ENCODE peak calls at places on chromosomes 6 and 20, in six cellular contexts. T is GM12892, W is K562, B is SK-N-SH, O is H1, U is GM12891. Y is an unnamed sample.
A peak's percentile ranks its signal among the peaks of the same experiment; 100 is the strongest.

GRCh38 chr6:158801655-158802294 is 17.4 kb downstream of the EZR start:
- DNase-seq in T (no peak), W (no peak), B (no peak), O (no peak), U (no peak), Y (no peak)

GRCh38 chr20:34083137-34083536 is 28.9 kb downstream of the EIF2S2 start:
- DNase-seq in T (no peak), W (peak; percentile 68), B (no peak), O (no peak), U (no peak), Y (no peak)

GRCh38 chr6:12103158-12103557 is 91.0 kb downstream of the HIVEP1 start:
- DNase-seq in T (no peak), W (peak; percentile 63), B (peak; percentile 35), O (no peak), U (no peak), Y (no peak)

GRCh38 chr6:24991748-24992467 is 56.1 kb upstream of the RIPOR2 start:
- DNase-seq in T (peak; percentile 34), W (peak; percentile 60), B (peak; percentile 51), O (no peak), U (peak; percentile 36), Y (peak; percentile 62)

GRCh38 chr20:50243610-50244351 is 53.2 kb downstream of the CEBPB start:
- DNase-seq in T (no peak), W (no peak), B (no peak), O (no peak), U (no peak), Y (no peak)

GRCh38 chr20:49284818-49285217 is 7.0 kb upstream of the ZNFX1 start:
- DNase-seq in T (no peak), W (no peak), B (no peak), O (no peak), U (no peak), Y (no peak)

GRCh38 chr20:20276806-20277530 is 90.9 kb upstream of the INSM1 start:
- DNase-seq in T (no peak), W (no peak), B (no peak), O (no peak), U (no peak), Y (no peak)

GRCh38 chr6:14984454-14984853 is 261.4 kb upstream of the JARID2 start:
- DNase-seq in T (no peak), W (no peak), B (no peak), O (no peak), U (no peak), Y (peak; percentile 36)

GRCh38 chr6:96340164-96340563 is 181.4 kb upstream of the UFL1 start:
- DNase-seq in T (no peak), W (no peak), B (no peak), O (no peak), U (no peak), Y (no peak)

GRCh38 chr20:831956-832355 is 1.6 kb upstream of the FAM110A start:
- DNase-seq in T (no peak), W (no peak), B (no peak), O (no peak), U (no peak), Y (no peak)

GRCh38 chr6:82245376-82245775 is 2.2 kb downstream of the IBTK start:
- DNase-seq in T (no peak), W (no peak), B (no peak), O (no peak), U (no peak), Y (no peak)

GRCh38 chr6:75147512-75147911 is 58.3 kb downstream of the COL12A1 start:
- DNase-seq in T (no peak), W (no peak), B (no peak), O (no peak), U (peak; percentile 2), Y (no peak)

GRCh38 chr20:21357851-21358250 is 39.5 kb downstream of the NKX2-4 start:
- DNase-seq in T (no peak), W (no peak), B (no peak), O (no peak), U (no peak), Y (peak; percentile 93)

GRCh38 chr20:58555078-58555765 is 40.0 kb upstream of the APCDD1L start:
- DNase-seq in T (no peak), W (no peak), B (no peak), O (no peak), U (no peak), Y (no peak)

GRCh38 chr6:138346302-138347195 is 31.2 kb upstream of the SMIM28 start:
- DNase-seq in T (no peak), W (no peak), B (no peak), O (no peak), U (no peak), Y (no peak)

GRCh38 chr6:154012852-154013251 is 26.2 kb upstream of the OPRM1 start:
- DNase-seq in T (no peak), W (no peak), B (no peak), O (no peak), U (no peak), Y (no peak)
- TF ChIP-seq TAF1 in T (no peak), W (no peak), B (no peak), O (no peak), U (no peak), Y (no peak)

GRCh38 chr20:7608246-7608645 is 332.0 kb downstream of the HAO1 start:
- DNase-seq in T (no peak), W (no peak), B (no peak), O (no peak), U (no peak), Y (no peak)
- TF ChIP-seq TAF1 in T (no peak), W (no peak), B (no peak), O (no peak), U (no peak), Y (no peak)

GRCh38 chr20:24579016-24579415 is 109.6 kb downstream of the SYNDIG1 start:
- DNase-seq in T (no peak), W (no peak), B (no peak), O (no peak), U (no peak), Y (no peak)

GRCh38 chr20:24579475-24579874 is 110.0 kb downstream of the SYNDIG1 start:
- DNase-seq in T (no peak), W (no peak), B (no peak), O (no peak), U (no peak), Y (no peak)

GRCh38 chr20:24578605-24579004 is 109.2 kb downstream of the SYNDIG1 start:
- DNase-seq in T (no peak), W (no peak), B (no peak), O (no peak), U (no peak), Y (no peak)

GRCh38 chr20:24580855-24581254 is 111.4 kb downstream of the SYNDIG1 start:
- DNase-seq in T (no peak), W (no peak), B (no peak), O (no peak), U (no peak), Y (no peak)

DNA sequence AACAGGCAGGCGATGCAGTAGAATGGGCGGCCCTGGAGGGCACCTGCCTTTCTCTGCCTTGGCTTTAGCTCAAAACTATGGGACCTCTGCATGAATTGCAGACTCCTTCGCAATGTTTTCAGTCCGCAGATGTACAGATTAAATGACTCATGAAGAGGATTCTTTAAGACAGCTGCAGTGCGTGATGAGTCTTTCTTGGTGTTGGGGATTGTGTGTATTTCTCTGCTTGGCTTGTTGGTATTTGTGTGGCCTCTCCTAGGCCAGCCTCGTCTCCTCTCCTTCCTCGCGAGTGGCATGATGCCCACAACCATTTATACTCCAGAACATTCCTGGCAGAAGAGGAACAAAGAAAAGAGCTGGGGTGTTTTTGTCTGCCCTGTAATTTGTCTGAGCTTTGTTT is 110.6 kb downstream of the SYNDIG1 start:
- DNase-seq in T (no peak), W (no peak), B (no peak), O (no peak), U (no peak), Y (no peak)
- TF ChIP-seq TAF1 in T (no peak), W (no peak), B (no peak), O (no peak), U (no peak), Y (no peak)

GRCh38 chr20:47271216-47271615 is 85.3 kb downstream of the ZMYND8 start:
- DNase-seq in T (no peak), W (no peak), B (no peak), O (no peak), U (no peak), Y (no peak)

GRCh38 chr20:47275548-47275947 is 81.0 kb downstream of the ZMYND8 start:
- DNase-seq in T (no peak), W (no peak), B (no peak), O (no peak), U (no peak), Y (no peak)

GRCh38 chr20:47274449-47275108 is 81.9 kb downstream of the ZMYND8 start:
- DNase-seq in T (peak; percentile 67), W (peak; percentile 40), B (no peak), O (no peak), U (peak; percentile 60), Y (peak; percentile 71)

GRCh38 chr20:47273591-47274235 is 82.8 kb downstream of the ZMYND8 start:
- DNase-seq in T (no peak), W (no peak), B (no peak), O (no peak), U (no peak), Y (no peak)

DNA sequence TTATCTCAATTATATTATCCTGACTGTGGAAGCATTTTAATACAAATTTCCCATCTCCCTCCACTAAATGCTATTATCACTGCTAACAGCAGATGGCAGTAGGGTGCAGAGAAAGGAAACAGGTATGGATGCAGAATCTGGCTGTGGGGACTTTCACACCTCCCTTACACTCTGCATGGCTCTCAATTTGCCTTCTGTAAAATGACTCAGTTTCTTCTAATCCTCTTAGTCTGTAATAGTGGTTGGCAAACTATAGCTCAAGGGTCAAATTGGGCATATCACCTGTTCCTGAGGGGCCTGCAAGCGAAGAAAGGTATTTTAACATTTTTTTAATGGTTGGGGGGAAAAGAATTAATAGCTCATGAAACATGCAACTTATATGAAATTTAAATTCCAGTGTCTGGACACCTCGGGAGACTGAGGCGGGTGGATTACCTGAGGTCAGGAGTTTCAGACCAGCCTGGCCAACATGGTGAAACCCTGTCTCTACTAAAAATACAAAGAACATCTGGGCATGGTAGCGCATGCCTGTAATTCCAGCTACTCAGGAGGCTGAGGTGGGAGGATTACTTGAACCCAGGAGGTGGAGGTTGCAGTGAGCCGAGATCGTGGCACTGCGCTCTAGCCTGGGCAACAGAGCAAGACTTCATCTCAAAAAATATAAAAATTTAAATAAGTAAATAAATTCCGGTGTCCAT is 83.5 kb downstream of the ZMYND8 start:
- DNase-seq in T (no peak), W (peak; percentile 66), B (peak; percentile 73), O (peak; percentile 7), U (no peak), Y (peak; percentile 78)
- TF ChIP-seq TAF1 in T (no peak), W (no peak), B (no peak), O (no peak), U (no peak), Y (no peak)

GRCh38 chr6:89411269-89412070 is 603 bp downstream of the RRAGD start:
- DNase-seq in T (peak; percentile 42), W (no peak), B (peak; percentile 80), O (no peak), U (peak; percentile 45), Y (no peak)
- TF ChIP-seq TAF1 in T (no peak), W (no peak), B (no peak), O (peak; percentile 42), U (no peak), Y (no peak)

GRCh38 chr6:112501705-112502104 is 154.6 kb downstream of the RFPL4B start:
- DNase-seq in T (no peak), W (no peak), B (peak; percentile 63), O (no peak), U (no peak), Y (no peak)
- TF ChIP-seq TAF1 in T (no peak), W (no peak), B (no peak), O (no peak), U (no peak), Y (no peak)

Y was measured in HepG2.